ENCODE peak calls at places on chromosomes 2 and 18, in nine cellular contexts. L is stimulated activated CD4-positive, alpha-beta T cell treated with anti-CD3 and anti-CD28 coated beads, Interleukin-4, amount 100 ng/mL, for 24 hours; G is astrocyte of the spinal cord; M is T-helper 9 cell; Q is uterus; E is NCI-H1436; N is AML-193; Z is B cell; X is hepatocyte. B is an unnamed sample.

GRCh38 chr18:54712315-54712714 is 116.0 kb upstream of the RAB27B start:
- DNase-seq in M (no peak), L (peak), Q (no peak), Z (no peak), N (no peak), G (peak), X (no peak), E (no peak), B (no peak)

GRCh38 chr2:242046184-242046826 is 176.8 kb downstream of the RTP5 start:
- DNase-seq in Q (no peak), X (no peak), Z (no peak), M (no peak), G (no peak), E (no peak), L (no peak), N (no peak), B (no peak)

GRCh38 chr2:186871866-186872265 is 22.9 kb upstream of the ZSWIM2 start:
- DNase-seq in G (no peak), Z (no peak), M (no peak), E (no peak), X (no peak), N (no peak), L (no peak), Q (no peak), B (no peak)

GRCh38 chr2:140186201-140186775 is 1406.1 kb upstream of the NXPH2 start:
- DNase-seq in N (no peak), M (no peak), E (no peak), G (peak), Q (no peak), X (no peak), Z (no peak), L (no peak), B (no peak)

GRCh38 chr18:2843161-2843560 is 3.6 kb upstream of the EMILIN2 start:
- DNase-seq in Z (no peak), E (no peak), Q (no peak), X (no peak), L (no peak), N (no peak), M (no peak), G (no peak), B (no peak)

GRCh38 chr2:215430528-215431187 is 5.2 kb downstream of the FN1 start:
- DNase-seq in M (no peak), N (no peak), Q (no peak), X (no peak), G (peak), Z (no peak), E (no peak), L (no peak), B (no peak)

GRCh38 chr2:178008636-178009289 is 63.8 kb downstream of the PDE11A start:
- DNase-seq in M (no peak), G (peak), N (no peak), L (no peak), E (peak), Q (no peak), X (peak), Z (no peak), B (peak)

GRCh38 chr2:163799807-163800206 is 64.0 kb upstream of the FIGN start:
- DNase-seq in Z (no peak), M (no peak), E (no peak), L (no peak), G (no peak), Q (no peak), N (no peak), X (no peak), B (no peak)

GRCh38 chr18:55778731-55779460 is 190.9 kb upstream of the TCF4 start:
- DNase-seq in N (peak), E (no peak), Q (no peak), G (no peak), X (no peak), M (no peak), L (no peak), Z (peak), B (peak)